ENCODE peak calls at places on chromosomes 5 and 9, in six cellular contexts. S, J, M, U, V and E are unnamed samples.

GRCh38 chr5:174844971-174845370 is 120.6 kb downstream of the MSX2 start:
- DNase-seq in S (no peak), M (no peak), J (no peak), V (no peak), U (no peak), E (no peak)

GRCh38 chr9:89608646-89609335 is 4.0 kb downstream of the GADD45G start:
- DNase-seq in U (no peak), S (no peak), V (no peak), J (no peak), M (no peak), E (no peak)

GRCh38 chr9:20781086-20781485 is 97.0 kb downstream of the FOCAD start:
- DNase-seq in J (no peak), U (peak; percentile 72), M (no peak), S (no peak), V (no peak), E (no peak)

GRCh38 chr9:114677418-114677817 is 4.6 kb downstream of the TEX48 start:
- DNase-seq in J (no peak), V (no peak), U (peak; percentile 41), S (no peak), M (peak; percentile 78), E (no peak)

GRCh38 chr5:179836225-179837019 is 15.7 kb downstream of the SQSTM1 start:
- DNase-seq in U (no peak), S (no peak), M (peak; percentile 35), J (no peak), V (no peak), E (no peak)

GRCh38 chr9:6931913-6932312 is 174.1 kb downstream of the KDM4C start:
- DNase-seq in V (no peak), S (no peak), U (peak; percentile 65), M (peak; percentile 88), J (no peak), E (no peak)

GRCh38 chr9:96449522-96449843 is 486 bp upstream of the HABP4 start:
- DNase-seq in U (no peak), V (no peak), J (no peak), S (peak; percentile 13), M (no peak), E (no peak)

GRCh38 chr5:175872287-175873089 is 1.1 kb downstream of the CPLX2 start:
- DNase-seq in M (no peak), V (no peak), S (no peak), U (peak; percentile 50), J (no peak), E (no peak)

GRCh38 chr9:136527721-136528710 is 17.8 kb downstream of the NOTCH1 start:
- DNase-seq in M (peak; percentile 41), S (no peak), U (no peak), J (no peak), V (no peak), E (peak; percentile 71)

GRCh38 chr9:70439991-70440706 is 25.7 kb upstream of the KLF9 start:
- DNase-seq in M (no peak), U (no peak), J (no peak), V (no peak), S (no peak), E (no peak)

GRCh38 chr5:14208071-14209021 is 65.2 kb downstream of the TRIO start:
- DNase-seq in V (peak; percentile 86), U (peak; percentile 91), M (no peak), J (no peak), S (no peak), E (no peak)

GRCh38 chr9:128635266-128636023 is 21.2 kb downstream of the DYNC2I2 start:
- DNase-seq in S (peak; percentile 81), V (no peak), M (peak; percentile 45), U (peak; percentile 92), J (no peak), E (peak; percentile 26)

GRCh38 chr5:180235846-180236245 is 26.8 kb upstream of the RASGEF1C start:
- DNase-seq in V (no peak), S (no peak), J (no peak), M (no peak), U (no peak), E (no peak)

GRCh38 chr5:42994285-42995151 is 45.6 kb downstream of the ANXA2R start:
- DNase-seq in U (peak; percentile 81), M (peak; percentile 96), J (no peak), S (no peak), V (no peak), E (no peak)

GRCh38 chr9:90095682-90096081 is 490.9 kb downstream of the GADD45G start:
- DNase-seq in J (no peak), U (no peak), V (no peak), S (no peak), M (no peak), E (no peak)

GRCh38 chr9:811101-811531 is 30.4 kb upstream of the DMRT1 start:
- DNase-seq in U (no peak), V (no peak), S (no peak), J (no peak), M (no peak), E (no peak)

GRCh38 chr5:41200506-41200905 is 12.8 kb downstream of the C6 start:
- DNase-seq in U (no peak), V (no peak), J (no peak), M (no peak), S (no peak), E (no peak)

GRCh38 chr5:10567181-10567591 is 3.3 kb downstream of the ANKRD33B start:
- DNase-seq in S (no peak), M (no peak), J (no peak), U (no peak), V (no peak), E (no peak)

GRCh38 chr5:17037751-17038150 is 101.7 kb upstream of the MYO10 start:
- DNase-seq in S (no peak), J (no peak), U (no peak), V (no peak), M (no peak), E (no peak)

GRCh38 chr9:4617752-4618151 is 44.3 kb upstream of the PLPP6 start:
- DNase-seq in J (no peak), S (no peak), V (no peak), M (no peak), U (no peak), E (no peak)
- TF ChIP-seq POLR2AphosphoS5 in J (no peak), S (no peak), V (no peak), M (no peak), U (no peak), E (no peak)

GRCh38 chr5:154090656-154091055 is 51.9 kb downstream of the MFAP3 start:
- DNase-seq in V (no peak), J (no peak), M (no peak), S (no peak), U (no peak), E (no peak)

GRCh38 chr5:154097031-154097430 is 58.3 kb downstream of the MFAP3 start:
- DNase-seq in U (peak; percentile 3), M (peak; percentile 18), S (no peak), J (no peak), V (no peak), E (no peak)

GRCh38 chr5:154095819-154096380 is 57.1 kb downstream of the MFAP3 start:
- DNase-seq in S (no peak), J (no peak), M (no peak), U (no peak), V (no peak), E (no peak)

GRCh38 chr5:154088801-154089200 is 50.0 kb downstream of the MFAP3 start:
- DNase-seq in U (no peak), M (no peak), J (no peak), V (no peak), S (no peak), E (no peak)

GRCh38 chr5:154092356-154092755 is 53.6 kb downstream of the MFAP3 start:
- DNase-seq in S (no peak), U (no peak), M (no peak), J (no peak), V (no peak), E (no peak)
- TF ChIP-seq POLR2A in S (no peak), U (no peak), M (no peak), J (no peak), V (no peak), E (no peak)

GRCh38 chr5:1827410-1828397 is 26.5 kb downstream of the NDUFS6 start:
- DNase-seq in U (no peak), J (no peak), S (no peak), V (no peak), M (peak; percentile 40), E (no peak)
- TF ChIP-seq TAF1 in U (no peak), J (no peak), S (no peak), V (no peak), M (no peak), E (no peak)

GRCh38 chr9:134442087-134442470 is 115.8 kb downstream of the RXRA start:
- DNase-seq in J (no peak), U (no peak), S (no peak), V (no peak), M (no peak), E (no peak)

GRCh38 chr9:134444040-134444315 is 117.7 kb downstream of the RXRA start:
- DNase-seq in S (no peak), U (no peak), M (no peak), V (no peak), J (no peak), E (no peak)

GRCh38 chr9:134445000-134445399 is 118.7 kb downstream of the RXRA start:
- DNase-seq in J (no peak), M (no peak), V (no peak), U (no peak), S (no peak), E (no peak)

GRCh38 chr9:134442486-134443168 is 116.4 kb downstream of the RXRA start:
- DNase-seq in V (no peak), J (no peak), S (no peak), U (no peak), M (no peak), E (no peak)

DNA sequence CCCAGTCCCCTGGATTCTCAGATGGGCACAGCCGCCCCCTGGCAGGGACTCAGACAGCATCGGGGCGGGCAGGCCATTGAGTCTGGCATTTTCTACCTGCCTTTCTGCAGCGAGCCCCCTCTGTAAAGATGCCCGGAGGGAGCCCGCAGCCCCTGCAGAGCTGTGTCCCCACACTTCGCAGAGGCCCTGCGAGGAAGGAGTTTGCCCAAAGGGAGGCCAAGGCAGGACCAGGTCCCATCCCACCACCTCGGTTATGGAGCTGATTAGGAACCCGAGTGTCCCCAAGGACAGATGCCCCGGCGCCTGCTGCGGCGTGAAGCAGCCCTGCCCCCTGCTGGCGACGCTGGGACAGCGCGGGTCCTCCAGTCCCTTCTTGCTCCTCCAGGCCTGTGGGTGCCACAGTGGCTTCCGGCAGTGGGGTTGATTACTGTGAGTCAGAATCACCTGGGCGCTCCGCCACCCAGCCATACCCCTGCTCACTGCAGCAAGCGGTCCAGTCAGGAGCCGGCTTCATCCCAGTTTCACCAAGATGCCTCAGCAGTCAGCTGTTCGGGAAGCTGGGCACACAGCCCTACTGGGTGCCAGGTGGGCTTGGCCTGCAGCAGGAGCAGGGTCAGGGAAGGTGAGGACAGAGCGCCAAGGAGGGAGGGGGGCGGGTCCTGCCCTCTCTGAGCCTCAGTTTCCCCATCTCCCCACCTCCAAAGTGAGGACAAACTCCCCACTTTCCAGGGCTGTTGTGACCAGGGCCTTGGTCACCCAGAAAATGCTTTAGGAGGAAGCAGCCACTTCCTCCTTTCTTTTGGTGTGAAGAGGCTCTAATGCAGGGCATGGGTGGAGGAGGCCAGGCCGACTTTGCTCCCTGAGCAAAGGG is 117.1 kb downstream of the RXRA start:
- DNase-seq in V (peak; percentile 37), M (peak; percentile 82), U (peak; percentile 71), J (peak; percentile 98), S (peak; percentile 38), E (peak; percentile 98)
- TF ChIP-seq POLR2AphosphoS5 in V (no peak), M (no peak), U (no peak), J (no peak), S (no peak), E (no peak)